ENCODE peak calls at places on chromosomes 5 and 9, in six cellular contexts. E is omental fat pad, Z is left ventricle myocardium superior, T is HFF-Myc, J is HS-5, D is IMR-90. Q is an unnamed sample.

GRCh38 chr5:149697001-149697400 is 33.1 kb upstream of the PPARGC1B start:
- DNase-seq in Z (no peak), E (no peak), D (peak), T (no peak), J (peak), Q (no peak)

GRCh38 chr9:120775859-120776258 is 17.4 kb downstream of the FBXW2 start:
- DNase-seq in J (no peak), Z (no peak), D (no peak), E (no peak), T (no peak), Q (no peak)

GRCh38 chr5:119055267-119055666 is 15.6 kb upstream of the DMXL1 start:
- DNase-seq in Z (no peak), D (no peak), E (no peak), T (no peak), J (no peak), Q (no peak)

GRCh38 chr5:169013208-169013728 is 287.7 kb downstream of the SLIT3 start:
- DNase-seq in Z (no peak), D (no peak), J (no peak), T (no peak), E (no peak), Q (no peak)

GRCh38 chr5:135565691-135566421 is 12.9 kb downstream of the CXCL14 start:
- DNase-seq in T (no peak), E (peak), Z (peak), D (peak), J (no peak), Q (peak)

GRCh38 chr5:151719228-151719861 is 32.6 kb upstream of the SPARC start:
- DNase-seq in Z (no peak), E (no peak), J (no peak), T (no peak), D (peak), Q (peak)

GRCh38 chr9:95229230-95229933 is 88.1 kb downstream of the FANCC start:
- DNase-seq in T (no peak), Z (no peak), J (no peak), D (no peak), E (no peak), Q (no peak)

GRCh38 chr5:59328801-59329296 is 564.7 kb downstream of the PDE4D start:
- DNase-seq in J (no peak), Z (peak), T (no peak), E (no peak), D (peak), Q (no peak)

GRCh38 chr9:103734471-103734870 is 359.6 kb upstream of the SMC2 start:
- DNase-seq in E (no peak), Z (no peak), J (no peak), T (no peak), D (no peak), Q (no peak)